ENCODE peak calls at places on chromosome 6, in four cellular contexts. B is fibroblast of lung, G is neural progenitor cell, P is A549. I is an unnamed sample.

GRCh38 chr6:134063121-134063965 is 10.9 kb upstream of the SLC2A12 start:
- DNase-seq in B (peak; percentile 31), G (peak; percentile 58), P (no peak), I (no peak)

GRCh38 chr6:39296745-39297640 is 17.2 kb downstream of the KCNK17 start:
- DNase-seq in B (peak; percentile 80), G (no peak), P (no peak), I (no peak)

GRCh38 chr6:170177383-170178265 is 113.3 kb downstream of the DLL1 start:
- DNase-seq in B (no peak), G (no peak), P (no peak), I (no peak)

GRCh38 chr6:93423542-93423941 is 4.2 kb upstream of the EPHA7 start:
- DNase-seq in B (peak; percentile 57), G (peak; percentile 83), P (peak; percentile 62), I (peak; percentile 65)

GRCh38 chr6:111784423-111784822 is 88.8 kb downstream of the FYN start:
- DNase-seq in B (peak; percentile 18), G (no peak), P (no peak), I (no peak)

GRCh38 chr6:152769159-152769558 is 18.6 kb downstream of the VIP start:
- DNase-seq in B (no peak), G (no peak), P (no peak), I (no peak)

GRCh38 chr6:133923938-133924593 is 29.0 kb upstream of the TBPL1 start:
- DNase-seq in B (peak; percentile 87), G (peak; percentile 84), P (peak; percentile 78), I (peak; percentile 62)

GRCh38 chr6:117110737-117111136 is 154.6 kb upstream of the VGLL2 start:
- DNase-seq in B (no peak), G (no peak), P (no peak), I (no peak)

GRCh38 chr6:118787746-118788419 is 106.1 kb upstream of the ASF1A start:
- DNase-seq in B (peak; percentile 23), G (no peak), P (no peak), I (no peak)

GRCh38 chr6:138035070-138035469 is 72.1 kb downstream of the PERP start:
- DNase-seq in B (no peak), G (no peak), P (no peak), I (peak; percentile 18)

GRCh38 chr6:80622641-80623040 is 516.2 kb downstream of the BCKDHB start:
- DNase-seq in B (no peak), G (no peak), P (peak; percentile 6), I (no peak)

GRCh38 chr6:21213492-21213891 is 380.1 kb upstream of the SOX4 start:
- DNase-seq in B (no peak), G (no peak), P (no peak), I (no peak)

GRCh38 chr6:14658909-14659561 is 541.5 kb downstream of the CD83 start:
- DNase-seq in B (no peak), G (no peak), P (no peak), I (no peak)

GRCh38 chr6:4615891-4616290 is 160.3 kb upstream of the CDYL start:
- DNase-seq in B (peak; percentile 92), G (no peak), P (no peak), I (no peak)

GRCh38 chr6:112936476-112936875 is 589.3 kb downstream of the RFPL4B start:
- DNase-seq in B (peak; percentile 85), G (no peak), P (no peak), I (no peak)

GRCh38 chr6:41578714-41579610 is 32.8 kb downstream of the FOXP4 start:
- DNase-seq in B (peak; percentile 43), G (peak; percentile 91), P (peak; percentile 74), I (no peak)

GRCh38 chr6:115838763-115839401 is 221.8 kb downstream of the FRK start:
- DNase-seq in B (peak; percentile 21), G (peak; percentile 38), P (peak; percentile 48), I (peak; percentile 14)

GRCh38 chr6:166029506-166029905 is 138.1 kb downstream of the TBXT start:
- DNase-seq in B (no peak), G (no peak), P (peak; percentile 73), I (no peak)

GRCh38 chr6:121503633-121504032 is 68.2 kb downstream of the GJA1 start:
- DNase-seq in B (peak; percentile 71), G (no peak), P (peak; percentile 49), I (no peak)

GRCh38 chr6:64104051-64104450 is 468.4 kb downstream of the PHF3 start:
- DNase-seq in B (no peak), G (no peak), P (no peak), I (no peak)

GRCh38 chr6:138795809-138796469 is at the start of gene ECT2L:
- DNase-seq in B (peak; percentile 68), G (peak; percentile 81), P (no peak), I (no peak)

GRCh38 chr6:130020106-130020851 is 1.9 kb downstream of the L3MBTL3 start:
- DNase-seq in B (peak; percentile 8), G (peak; percentile 45), P (peak; percentile 7), I (no peak)
- H3K4me2 ChIP-seq in B (peak overlapping the region; percentile 48), G (peak overlapping the region; percentile 94), P (peak overlapping the region; percentile 75), I (peak overlapping the region; percentile 71)

GRCh38 chr6:29647927-29648642 is 8.8 kb upstream of the MOG start:
- DNase-seq in B (peak; percentile 51), G (peak; percentile 40), P (peak; percentile 43), I (peak; percentile 33)
- TF ChIP-seq CTCF in B (peak; percentile 70), G (peak; percentile 64), P (peak; percentile 32), I (peak; percentile 67)

GRCh38 chr6:156387472-156387871 is 389.7 kb upstream of the ARID1B start:
- DNase-seq in B (no peak), G (no peak), P (no peak), I (no peak)
- H3K4me2 ChIP-seq in B (no peak overlapping the region), G (no peak overlapping the region), P (no peak overlapping the region), I (no peak overlapping the region)

DNA sequence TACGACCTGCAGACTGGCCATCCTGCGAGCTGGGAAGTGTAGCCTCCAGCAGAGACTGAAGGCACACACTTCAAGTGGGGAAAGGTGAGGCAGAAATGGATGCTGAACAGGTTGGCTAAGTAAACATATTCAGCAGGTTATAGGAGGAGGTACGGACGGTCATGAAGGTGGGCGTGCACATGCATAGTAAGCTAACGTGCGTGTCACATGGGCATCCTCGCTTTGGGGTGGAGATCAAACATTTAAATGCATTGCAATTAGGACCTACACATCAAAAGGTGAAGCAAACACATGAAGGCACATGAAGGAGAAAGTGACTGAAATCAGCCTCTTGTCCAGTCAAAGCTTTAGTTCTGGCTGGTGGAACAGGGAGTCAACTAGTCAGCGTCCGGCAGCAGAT is 305.6 kb upstream of the EXOC2 start:
- DNase-seq in B (no peak), G (no peak), P (no peak), I (no peak)
- TF ChIP-seq CTCF in B (no peak), G (no peak), P (no peak), I (no peak)

GRCh38 chr6:142300758-142301251 is 1.0 kb upstream of the ADGRG6 start:
- DNase-seq in B (peak; percentile 55), G (peak; percentile 34), P (peak; percentile 86), I (no peak)
- H3K4me2 ChIP-seq in B (peak overlapping the region; percentile 84), G (peak overlapping the region; percentile 85), P (peak overlapping the region; percentile 85), I (no peak overlapping the region)

GRCh38 chr6:43174263-43175112 is 3.4 kb downstream of the SRF start:
- DNase-seq in B (peak; percentile 99), G (peak; percentile 98), P (peak; percentile 96), I (peak; percentile 98)
- TF ChIP-seq CTCF in B (no peak), G (peak; percentile 34), P (no peak), I (no peak)